ENCODE peak calls at places on chromosomes 7 and 10, in seven cellular contexts. S, X, R, C, F, P and G are unnamed samples.

GRCh38 chr10:132645630-132646442 is 108.2 kb downstream of the INPP5A start:
- DNase-seq in S (no peak), X (no peak), R (no peak), C (no peak), F (no peak), P (no peak), G (no peak)

GRCh38 chr7:33143996-33144718 is 14.8 kb downstream of the BBS9 start:
- DNase-seq in S (peak), X (peak), R (no peak), C (no peak), F (no peak), P (no peak), G (no peak)

GRCh38 chr10:110646417-110647135 is 2.4 kb downstream of the RBM20 start:
- DNase-seq in S (no peak), X (no peak), R (no peak), C (no peak), F (no peak), P (no peak), G (no peak)

GRCh38 chr7:2040893-2041270 is 191.9 kb downstream of the MAD1L1 start:
- DNase-seq in S (no peak), X (no peak), R (no peak), C (no peak), F (no peak), P (no peak), G (no peak)

GRCh38 chr7:151276651-151277590 is 28.4 kb upstream of the SMARCD3 start:
- DNase-seq in S (peak), X (peak), R (peak), C (peak), F (peak), P (no peak), G (peak)

GRCh38 chr10:43219848-43220247 is 47.0 kb downstream of the RASGEF1A start:
- DNase-seq in S (no peak), X (no peak), R (no peak), C (no peak), F (no peak), P (no peak), G (no peak)

GRCh38 chr7:28407643-28408042 is 4.7 kb upstream of the CREB5 start:
- DNase-seq in S (peak), X (peak), R (no peak), C (no peak), F (peak), P (no peak), G (no peak)

GRCh38 chr10:45211576-45211975 is 103.8 kb downstream of the OR13A1 start:
- DNase-seq in S (no peak), X (no peak), R (no peak), C (no peak), F (no peak), P (no peak), G (no peak)

GRCh38 chr10:70232155-70232858 is 922 bp downstream of the PPA1 start:
- DNase-seq in S (peak), X (peak), R (peak), C (peak), F (peak), P (no peak), G (peak)

GRCh38 chr10:103445767-103446567 is 6.2 kb downstream of the CALHM2 start:
- DNase-seq in S (peak), X (peak), R (no peak), C (no peak), F (no peak), P (no peak), G (peak)

GRCh38 chr7:149261829-149262617 is at the start of gene ZNF783:
- DNase-seq in S (peak), X (peak), R (peak), C (peak), F (peak), P (peak), G (peak)